ENCODE peak calls at places on chromosomes 6 and 20, in five cellular contexts. X is endothelial cell, Y is heart right ventricle, H is DND-41, C is GM13977. S is an unnamed sample.

GRCh38 chr20:31497838-31498540 is 16.3 kb upstream of the HM13 start:
- DNase-seq in X (no peak), Y (peak), H (no peak), C (no peak), S (no peak)

GRCh38 chr20:8535403-8536003 is 403.4 kb downstream of the PLCB1 start:
- DNase-seq in X (peak), Y (no peak), H (peak), C (peak), S (no peak)

GRCh38 chr6:137423444-137424168 is 70.6 kb downstream of the OLIG3 start:
- DNase-seq in X (no peak), Y (no peak), H (no peak), C (no peak), S (no peak)

GRCh38 chr6:1335367-1336037 is 23.6 kb downstream of the FOXQ1 start:
- DNase-seq in X (peak), Y (peak), H (no peak), C (no peak), S (no peak)

GRCh38 chr6:90173262-90173926 is 123.2 kb downstream of the BACH2 start:
- DNase-seq in X (no peak), Y (no peak), H (no peak), C (no peak), S (no peak)

GRCh38 chr6:156952401-156952800 is 175.2 kb downstream of the ARID1B start:
- DNase-seq in X (no peak), Y (no peak), H (no peak), C (no peak), S (no peak)

GRCh38 chr20:44582321-44583025 is at the start of gene PKIG:
- DNase-seq in X (peak), Y (no peak), H (no peak), C (no peak), S (no peak)

GRCh38 chr20:60203451-60203850 is 245.2 kb downstream of the CDH26 start:
- DNase-seq in X (no peak), Y (no peak), H (no peak), C (no peak), S (no peak)

GRCh38 chr6:80767808-80768207 is 661.3 kb downstream of the BCKDHB start:
- DNase-seq in X (no peak), Y (peak), H (no peak), C (no peak), S (no peak)

GRCh38 chr20:14744723-14745122 is 407.3 kb upstream of the FLRT3 start:
- DNase-seq in X (no peak), Y (no peak), H (no peak), C (no peak), S (no peak)

GRCh38 chr20:12989586-12989985 is 19.2 kb upstream of the SPTLC3 start:
- DNase-seq in X (no peak), Y (no peak), H (no peak), C (no peak), S (no peak)

GRCh38 chr6:43123691-43124314 is 47.3 kb upstream of the SRF start:
- DNase-seq in X (no peak), Y (no peak), H (no peak), C (no peak), S (no peak)

GRCh38 chr6:34072727-34073126 is 73.2 kb downstream of the GRM4 start:
- DNase-seq in X (no peak), Y (no peak), H (no peak), C (no peak), S (no peak)

GRCh38 chr6:2562721-2563120 is 188.0 kb downstream of the MYLK4 start:
- DNase-seq in X (no peak), Y (no peak), H (no peak), C (no peak), S (no peak)

GRCh38 chr6:17473554-17473953 is 80.2 kb downstream of the CAP2 start:
- DNase-seq in X (no peak), Y (no peak), H (no peak), C (no peak), S (no peak)

GRCh38 chr20:8782804-8783203 is 286.1 kb upstream of the PLCB4 start:
- DNase-seq in X (no peak), Y (no peak), H (no peak), C (no peak), S (no peak)

GRCh38 chr6:96164802-96165201 is 149.0 kb downstream of the FUT9 start:
- DNase-seq in X (no peak), Y (no peak), H (no peak), C (no peak), S (no peak)

GRCh38 chr6:157240059-157240959 is 83.0 kb downstream of the TMEM242 start:
- DNase-seq in X (no peak), Y (no peak), H (no peak), C (no peak), S (no peak)

GRCh38 chr6:170314983-170315382 is 8.4 kb downstream of the FAM120B start:
- DNase-seq in X (no peak), Y (no peak), H (no peak), C (no peak), S (no peak)

GRCh38 chr20:40986774-40987173 is 41.8 kb upstream of the TOP1 start:
- DNase-seq in X (no peak), Y (no peak), H (no peak), C (no peak), S (no peak)

GRCh38 chr6:54217018-54217417 is 91.2 kb upstream of the TINAG start:
- DNase-seq in X (no peak), Y (no peak), H (peak), C (no peak), S (no peak)

GRCh38 chr6:2353412-2354137 is 108.2 kb upstream of the GMDS start:
- DNase-seq in X (peak), Y (peak), H (peak), C (peak), S (no peak)

GRCh38 chr6:46015119-46015968 is at the start of gene CLIC5:
- DNase-seq in X (peak), Y (peak), H (no peak), C (peak), S (no peak)

GRCh38 chr20:49045440-49046086 is 549 bp upstream of the CSE1L start:
- DNase-seq in X (peak), Y (peak), H (peak), C (no peak), S (peak)

GRCh38 chr20:13788167-13788834 is 3.5 kb downstream of the NDUFAF5 start:
- DNase-seq in X (peak), Y (no peak), H (peak), C (peak), S (no peak)

GRCh38 chr6:98644063-98644462 is 190.3 kb upstream of the POU3F2 start:
- DNase-seq in X (no peak), Y (no peak), H (no peak), C (no peak), S (no peak)

GRCh38 chr6:18022398-18023231 is 35.2 kb upstream of the KIF13A start:
- DNase-seq in X (no peak), Y (no peak), H (no peak), C (no peak), S (no peak)

GRCh38 chr6:35687658-35688604 is 784 bp downstream of the FKBP5 start:
- DNase-seq in X (peak), Y (peak), H (no peak), C (peak), S (no peak)

GRCh38 chr20:50783390-50783789 is 11.5 kb upstream of the BCAS4 start:
- DNase-seq in X (no peak), Y (no peak), H (no peak), C (no peak), S (no peak)

GRCh38 chr6:110689275-110689935 is 125.9 kb downstream of the CDK19 start:
- DNase-seq in X (no peak), Y (no peak), H (no peak), C (no peak), S (no peak)

GRCh38 chr6:26268659-26269402 is 96.2 kb upstream of the BTN3A2 start:
- DNase-seq in X (no peak), Y (no peak), H (peak), C (no peak), S (no peak)

GRCh38 chr6:26270903-26271639 is 93.9 kb upstream of the BTN3A2 start:
- DNase-seq in X (peak), Y (peak), H (peak), C (peak), S (peak)

GRCh38 chr6:26271640-26272090 is 93.3 kb upstream of the BTN3A2 start:
- DNase-seq in X (no peak), Y (no peak), H (no peak), C (no peak), S (no peak)

GRCh38 chr6:26269406-26270120 is 95.4 kb upstream of the BTN3A2 start:
- DNase-seq in X (no peak), Y (no peak), H (no peak), C (no peak), S (no peak)

DNA sequence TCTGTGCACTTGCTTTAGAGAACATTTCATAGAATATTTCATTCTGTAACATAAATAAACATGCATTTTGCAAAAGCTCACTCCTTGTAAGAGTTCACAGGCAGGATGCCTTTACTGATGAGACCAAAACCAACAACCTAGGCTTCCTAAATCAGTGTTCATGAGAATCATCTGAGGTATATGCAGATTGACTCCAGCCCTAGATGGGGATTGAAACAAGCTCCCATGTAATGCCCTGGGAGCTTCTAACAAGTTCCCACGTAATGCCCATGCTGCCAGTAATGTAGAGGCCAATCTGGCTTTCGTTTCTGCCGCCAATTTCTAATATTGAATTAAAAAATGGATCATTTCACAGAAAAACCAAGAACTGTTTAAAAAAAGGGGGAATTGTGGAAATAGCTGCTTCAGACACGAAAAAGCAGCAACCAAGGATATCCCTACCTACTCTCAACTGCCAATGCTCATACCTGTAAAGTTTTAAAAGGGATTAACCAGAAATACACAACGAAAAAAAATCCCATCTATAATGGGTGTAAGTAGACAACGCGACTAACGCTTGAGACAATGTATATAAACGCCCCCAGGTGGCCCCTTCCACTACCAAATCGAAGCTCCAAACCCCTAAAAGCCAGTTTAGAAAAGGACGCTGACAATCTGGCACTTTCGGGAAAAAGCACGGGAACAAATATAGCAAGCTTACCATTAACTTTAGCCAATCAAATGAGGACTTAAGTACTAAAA is 94.7 kb upstream of the BTN3A2 start:
- DNase-seq in X (no peak), Y (no peak), H (peak), C (no peak), S (no peak)
- TF ChIP-seq CTCF in X (no peak), Y (no peak), H (peak), C (peak), S (no peak)

GRCh38 chr6:94902974-94903628 is 674.2 kb upstream of the MANEA start:
- DNase-seq in X (no peak), Y (no peak), H (no peak), C (no peak), S (no peak)
- TF ChIP-seq CTCF in X (no peak), Y (no peak), H (no peak), C (no peak), S (no peak)

DNA sequence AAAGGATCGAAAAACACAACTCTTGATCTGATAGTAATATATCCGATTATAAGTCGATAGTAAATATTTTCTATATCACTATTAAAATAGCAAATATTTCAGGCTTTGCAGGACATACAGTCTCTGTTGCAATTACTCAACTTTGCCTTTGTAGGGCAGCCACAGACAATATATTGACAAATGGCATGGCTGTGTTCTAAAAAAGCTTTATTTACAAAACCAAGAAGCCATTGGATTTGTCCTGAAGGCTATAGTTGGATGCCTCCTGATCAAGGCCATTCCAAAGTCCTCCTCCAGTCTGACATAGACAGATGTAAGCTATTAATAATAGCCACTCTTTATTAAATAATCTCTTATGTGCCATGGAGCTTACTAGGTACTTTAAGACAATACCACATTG is 5.9 kb downstream of the OCSTAMP start:
- DNase-seq in X (no peak), Y (no peak), H (no peak), C (no peak), S (no peak)
- TF ChIP-seq CTCF in X (no peak), Y (no peak), H (no peak), C (peak), S (no peak)

DNA sequence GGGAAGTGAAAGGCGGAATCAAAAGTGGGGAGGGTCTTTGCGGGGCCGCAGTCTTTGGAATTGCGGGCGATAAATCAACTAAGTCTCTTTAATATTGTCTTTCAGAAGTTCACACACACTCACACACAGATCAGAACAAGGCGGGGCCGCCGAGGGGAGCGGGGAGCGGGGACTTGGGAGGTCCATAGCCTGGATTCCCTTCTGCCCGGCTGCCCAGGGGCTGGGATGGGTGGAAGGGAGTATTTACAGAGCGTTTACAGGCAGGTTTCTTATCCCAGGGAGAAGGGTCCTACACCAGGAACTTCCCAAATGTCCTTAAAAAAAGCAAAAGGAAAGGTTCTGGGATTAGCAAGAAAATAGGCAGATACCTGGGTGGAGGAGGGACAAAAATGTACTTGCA is 3.5 kb downstream of the PRRT1 start:
- DNase-seq in X (no peak), Y (no peak), H (no peak), C (no peak), S (no peak)
- TF ChIP-seq CTCF in X (no peak), Y (no peak), H (no peak), C (no peak), S (no peak)

DNA sequence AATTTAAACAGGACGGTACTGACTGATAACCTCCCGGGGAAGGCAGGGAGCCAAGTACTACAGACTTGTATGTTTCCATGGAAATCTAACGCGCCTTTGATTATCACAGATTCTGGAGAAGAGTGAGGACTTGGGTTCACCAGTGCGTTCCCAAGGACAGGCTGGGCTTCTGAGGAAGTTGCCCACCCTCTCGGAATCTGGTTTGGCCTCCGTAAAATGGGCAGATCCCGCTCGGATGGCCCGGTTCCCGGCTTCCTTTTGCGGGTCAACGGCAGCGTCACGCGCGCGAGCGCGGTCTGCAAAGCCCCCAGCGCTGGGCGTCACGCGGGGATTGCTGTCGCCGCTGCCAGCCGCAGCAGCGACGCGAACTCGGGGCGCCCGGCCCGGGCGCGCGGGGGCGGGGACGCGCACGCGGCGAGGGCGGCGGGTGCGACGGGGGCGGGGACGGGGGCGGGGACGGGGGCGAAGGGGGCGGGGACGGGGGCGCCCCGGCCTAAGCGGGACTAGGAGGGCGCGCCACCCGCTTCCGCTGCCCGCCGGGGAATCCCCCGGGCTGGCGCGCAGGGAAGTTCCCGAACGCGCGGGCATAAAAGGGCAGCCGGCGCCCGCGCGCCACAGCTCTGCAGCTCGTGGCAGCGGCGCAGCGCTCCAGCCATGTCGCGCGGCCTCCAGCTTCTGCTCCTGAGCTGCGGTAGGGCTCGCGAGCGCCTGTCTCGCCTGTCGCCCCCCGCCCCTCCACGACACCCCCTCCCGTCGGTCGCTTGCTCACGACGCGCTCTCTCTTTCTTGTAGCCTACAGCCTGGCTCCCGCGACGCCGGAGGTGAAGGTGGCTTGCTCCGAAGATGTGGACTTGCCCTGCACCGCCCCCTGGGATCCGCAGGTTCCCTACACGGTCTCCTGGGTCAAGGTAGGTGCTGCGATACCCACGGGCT is at the start of gene CD83:
- DNase-seq in X (peak), Y (peak), H (peak), C (peak), S (peak)
- TF ChIP-seq CTCF in X (no peak), Y (no peak), H (peak), C (peak), S (no peak)

S was measured in CD14-positive monocyte.